ENCODE peak calls at places on chromosome 10, in nine cellular contexts. D is esophagus muscularis mucosa; M is B cell; I is CD8-positive, alpha-beta T cell; Q is cardiac fibroblast; R is Panc1; F is progenitor cell of endocrine pancreas; E is upper lobe of right lung; K is AG10803. L is an unnamed sample.
A peak's percentile ranks its signal among the peaks of the same experiment; 100 is the strongest.

GRCh38 chr10:50992972-50993766 is 81.1 kb upstream of the PRKG1 start:
- DNase-seq in Q (peak; percentile 87), K (peak; percentile 98), I (no peak), F (no peak), R (no peak), D (no peak), E (peak; percentile 76), M (no peak), L (no peak)

GRCh38 chr10:17644485-17644964 is 574 bp downstream of the STAM start:
- DNase-seq in I (no peak), M (no peak), D (no peak), R (no peak), E (no peak), K (peak; percentile 50), F (no peak), Q (peak; percentile 46), L (no peak)

GRCh38 chr10:93281367-93281720 is 200.8 kb downstream of the MYOF start:
- DNase-seq in I (no peak), Q (no peak), D (no peak), R (no peak), E (no peak), K (no peak), F (no peak), M (no peak), L (no peak)

GRCh38 chr10:123147635-123148413 is at the start of gene HMX2:
- DNase-seq in Q (no peak), D (peak; percentile 81), F (peak; percentile 26), E (no peak), M (peak; percentile 47), I (no peak), R (no peak), K (no peak), L (no peak)

GRCh38 chr10:131876021-131876420 is 24.8 kb upstream of the PPP2R2D start:
- DNase-seq in D (no peak), R (no peak), K (no peak), Q (no peak), M (no peak), F (no peak), E (no peak), I (no peak), L (peak; percentile 21)

GRCh38 chr10:23021430-23021829 is 73.9 kb upstream of the MSRB2 start:
- DNase-seq in M (no peak), K (no peak), R (no peak), D (no peak), E (no peak), I (no peak), F (no peak), Q (no peak), L (no peak)

GRCh38 chr10:73253226-73253557 is 748 bp upstream of the MRPS16 start:
- DNase-seq in R (no peak), K (no peak), Q (no peak), F (no peak), I (no peak), E (no peak), M (peak; percentile 13), D (no peak), L (no peak)

GRCh38 chr10:28619465-28619864 is 57.9 kb upstream of the BAMBI start:
- DNase-seq in F (no peak), K (no peak), I (no peak), D (no peak), M (no peak), E (no peak), Q (no peak), R (no peak), L (no peak)

GRCh38 chr10:48451969-48452878 is 145.7 kb downstream of the MAPK8 start:
- DNase-seq in I (no peak), Q (no peak), R (no peak), F (no peak), K (no peak), E (peak; percentile 54), D (no peak), M (no peak), L (peak; percentile 30)

GRCh38 chr10:48533951-48534720 is 70.7 kb downstream of the ARHGAP22 start:
- DNase-seq in F (no peak), D (no peak), R (no peak), E (no peak), K (peak; percentile 80), Q (peak; percentile 69), I (no peak), M (no peak), L (no peak)

GRCh38 chr10:98433881-98434732 is 12.6 kb downstream of the HPS1 start:
- DNase-seq in K (peak; percentile 6), D (no peak), F (no peak), I (no peak), R (no peak), E (no peak), Q (no peak), M (no peak), L (no peak)

GRCh38 chr10:77526861-77527617 is 110.6 kb downstream of the KCNMA1 start:
- DNase-seq in Q (no peak), F (no peak), I (no peak), E (no peak), D (no peak), K (no peak), M (no peak), R (no peak), L (no peak)

GRCh38 chr10:77522268-77522809 is 115.3 kb downstream of the KCNMA1 start:
- DNase-seq in R (no peak), I (no peak), Q (no peak), F (no peak), M (no peak), K (no peak), D (no peak), E (no peak), L (no peak)

GRCh38 chr10:77527839-77528238 is 109.8 kb downstream of the KCNMA1 start:
- DNase-seq in F (no peak), E (no peak), Q (no peak), R (no peak), M (no peak), K (no peak), I (no peak), D (no peak), L (no peak)

GRCh38 chr10:77520995-77521394 is 116.6 kb downstream of the KCNMA1 start:
- DNase-seq in M (no peak), K (no peak), F (no peak), R (no peak), Q (no peak), D (no peak), I (no peak), E (no peak), L (no peak)

GRCh38 chr10:77524300-77524711 is 113.3 kb downstream of the KCNMA1 start:
- DNase-seq in K (peak; percentile 99), M (no peak), D (no peak), I (no peak), E (no peak), F (no peak), R (no peak), Q (peak; percentile 77), L (no peak)
- TF ChIP-seq CTCF in K (no peak), M (no peak), D (no peak), I (no peak), E (no peak), F (no peak), R (no peak), Q (no peak), L (no peak)

DNA sequence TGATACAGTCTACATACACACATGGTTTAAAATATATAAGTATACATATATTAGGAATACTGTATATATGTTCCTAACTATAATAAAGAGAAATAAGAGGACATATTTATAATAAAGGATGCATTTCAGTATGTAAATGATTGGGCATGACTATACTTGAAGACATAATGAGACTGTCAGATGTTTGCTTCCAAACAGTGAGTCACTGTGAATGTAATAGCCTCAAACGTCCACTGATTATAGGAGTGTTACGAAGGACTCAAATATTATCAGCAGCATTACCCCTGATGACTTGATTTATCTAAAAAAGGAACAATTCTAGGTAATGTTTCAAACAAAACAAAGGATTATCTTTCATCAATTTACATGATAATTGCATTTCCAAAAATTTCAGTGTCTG is 39.9 kb upstream of the NRBF2 start:
- DNase-seq in R (no peak), I (no peak), K (no peak), M (no peak), F (no peak), D (no peak), Q (no peak), E (no peak), L (no peak)
- TF ChIP-seq CTCF in R (no peak), I (no peak), K (no peak), M (no peak), F (no peak), D (no peak), Q (no peak), E (no peak), L (no peak)

DNA sequence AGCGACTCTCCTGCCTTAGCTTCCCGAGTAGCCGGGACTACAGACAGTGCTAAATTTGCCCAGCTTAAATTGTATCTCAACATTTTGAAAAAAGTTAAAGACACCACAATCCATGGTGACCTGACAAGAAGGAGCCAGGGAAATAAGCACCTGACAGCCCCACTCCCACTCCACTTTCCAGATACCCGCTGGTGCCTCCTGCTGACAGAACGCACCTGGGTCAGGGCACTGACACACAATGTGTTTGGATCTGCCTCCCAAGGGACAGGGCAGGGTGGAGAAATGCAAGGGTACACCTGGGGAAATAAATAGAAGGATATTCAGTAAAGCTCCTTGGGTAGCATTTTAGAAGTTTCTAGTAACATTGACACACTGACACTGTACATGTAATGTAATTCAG is 58.9 kb upstream of the OPN4 start:
- DNase-seq in R (no peak), K (no peak), M (no peak), I (no peak), Q (no peak), F (no peak), D (no peak), E (no peak), L (no peak)
- TF ChIP-seq CTCF in R (no peak), K (no peak), M (no peak), I (no peak), Q (no peak), F (no peak), D (no peak), E (no peak), L (no peak)

DNA sequence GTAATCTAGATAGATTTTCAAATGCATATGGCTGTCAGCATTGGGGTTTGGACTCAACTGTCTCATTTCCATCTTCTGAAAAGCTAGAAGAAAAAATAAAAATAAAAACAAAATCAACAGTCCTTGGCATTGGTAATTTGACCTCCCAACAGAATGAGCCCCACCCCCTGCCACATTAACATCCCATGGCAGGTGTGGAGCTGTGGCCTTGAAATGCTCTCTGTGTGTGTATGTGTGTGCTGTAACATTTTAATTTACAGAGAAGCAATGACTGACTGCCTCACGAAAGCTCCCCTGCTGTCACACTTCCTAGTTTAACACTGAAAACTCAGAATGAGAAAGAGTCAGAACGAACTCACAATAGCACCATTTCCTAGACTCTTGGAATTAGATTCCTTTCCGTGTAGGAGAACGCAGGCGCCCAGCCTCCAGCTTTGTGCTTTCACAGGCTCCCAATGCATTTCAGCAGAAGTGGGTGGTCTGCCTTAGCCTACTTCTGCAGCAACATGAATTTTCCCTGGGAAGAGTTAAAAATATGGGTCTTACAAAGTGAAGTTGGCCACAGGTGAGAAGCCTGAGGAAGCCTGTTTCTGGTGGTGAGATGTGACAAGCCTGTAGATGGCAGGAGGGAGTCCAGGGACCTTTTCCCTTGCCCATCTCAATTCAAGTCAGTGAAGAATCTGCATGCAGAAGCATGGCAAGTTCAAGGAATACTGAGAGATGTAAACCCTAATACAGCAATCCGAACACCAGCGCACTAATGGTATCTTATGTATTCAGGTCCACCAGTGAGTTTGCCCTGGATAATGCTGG is 73.9 kb downstream of the RHOBTB1 start:
- DNase-seq in Q (no peak), M (no peak), E (no peak), D (no peak), K (no peak), I (no peak), R (no peak), F (no peak), L (no peak)
- TF ChIP-seq CTCF in Q (no peak), M (no peak), E (no peak), D (no peak), K (peak; percentile 21), I (no peak), R (peak; percentile 59), F (peak; percentile 9), L (no peak)

GRCh38 chr10:104557966-104558365 is 83.1 kb upstream of the SORCS3 start:
- DNase-seq in Q (no peak), D (peak; percentile 70), R (no peak), I (no peak), E (no peak), F (no peak), M (no peak), K (no peak), L (no peak)
- TF ChIP-seq CTCF in Q (no peak), D (no peak), R (no peak), I (no peak), E (no peak), F (no peak), M (no peak), K (no peak), L (no peak)